ENCODE peak calls at places on chromosomes 11 and 22, in seven cellular contexts. K, Q, U, J, T, G and F are unnamed samples.

GRCh38 chr11:117440258-117440657 is 112.6 kb downstream of the CEP164 start:
- DNase-seq in U (no peak), J (no peak), T (no peak), K (no peak), G (no peak), Q (no peak), F (no peak)

GRCh38 chr11:14972581-14973490 is 685 bp upstream of the CALCA start:
- DNase-seq in U (no peak), K (no peak), G (no peak), T (no peak), Q (no peak), J (peak; percentile 22), F (peak; percentile 33)

GRCh38 chr22:36021649-36022048 is 7.0 kb downstream of the RBFOX2 start:
- DNase-seq in K (no peak), Q (no peak), G (no peak), T (no peak), U (no peak), J (no peak), F (no peak)

GRCh38 chr11:124551189-124551588 is 7.7 kb upstream of the OR8B12 start:
- DNase-seq in Q (no peak), G (no peak), K (no peak), J (peak; percentile 34), T (no peak), U (no peak), F (no peak)

GRCh38 chr22:35649026-35649553 is 844 bp downstream of the APOL6 start:
- DNase-seq in U (no peak), K (no peak), Q (no peak), J (no peak), G (no peak), T (no peak), F (peak; percentile 6)

GRCh38 chr11:61966673-61967176 is 709 bp downstream of the FTH1 start:
- DNase-seq in T (peak; percentile 58), J (peak; percentile 80), U (no peak), G (no peak), Q (peak; percentile 27), K (no peak), F (no peak)

GRCh38 chr11:43738600-43739409 is 58.3 kb downstream of the HSD17B12 start:
- DNase-seq in U (no peak), J (peak; percentile 83), K (peak; percentile 90), T (peak; percentile 80), G (no peak), Q (peak; percentile 75), F (no peak)

GRCh38 chr11:27020736-27021135 is 19.9 kb upstream of the BBOX1 start:
- DNase-seq in G (no peak), Q (no peak), J (no peak), K (no peak), U (no peak), T (no peak), F (no peak)

GRCh38 chr22:26610983-26611382 is 6.8 kb downstream of the CRYBB1 start:
- DNase-seq in T (no peak), Q (no peak), K (peak; percentile 22), U (no peak), G (no peak), J (no peak), F (no peak)

GRCh38 chr11:62464655-62465054 is 45.8 kb downstream of the SCGB1A1 start:
- DNase-seq in T (no peak), U (no peak), Q (no peak), G (no peak), J (no peak), K (no peak), F (no peak)

GRCh38 chr11:28228196-28228595 is 120.0 kb downstream of the METTL15 start:
- DNase-seq in Q (no peak), U (no peak), T (no peak), G (no peak), J (no peak), K (peak; percentile 68), F (no peak)

GRCh38 chr11:112524808-112525207 is 264.1 kb upstream of the PLET1 start:
- DNase-seq in U (no peak), G (no peak), T (peak; percentile 58), J (no peak), K (no peak), Q (no peak), F (no peak)

GRCh38 chr11:67539588-67539987 is 16.3 kb upstream of the CABP2 start:
- DNase-seq in T (no peak), J (no peak), U (no peak), Q (no peak), K (no peak), G (no peak), F (no peak)

GRCh38 chr11:75313457-75314272 is 37.8 kb downstream of the ARRB1 start:
- DNase-seq in Q (no peak), J (peak; percentile 65), U (no peak), G (no peak), K (peak; percentile 81), T (peak; percentile 96), F (no peak)

DNA sequence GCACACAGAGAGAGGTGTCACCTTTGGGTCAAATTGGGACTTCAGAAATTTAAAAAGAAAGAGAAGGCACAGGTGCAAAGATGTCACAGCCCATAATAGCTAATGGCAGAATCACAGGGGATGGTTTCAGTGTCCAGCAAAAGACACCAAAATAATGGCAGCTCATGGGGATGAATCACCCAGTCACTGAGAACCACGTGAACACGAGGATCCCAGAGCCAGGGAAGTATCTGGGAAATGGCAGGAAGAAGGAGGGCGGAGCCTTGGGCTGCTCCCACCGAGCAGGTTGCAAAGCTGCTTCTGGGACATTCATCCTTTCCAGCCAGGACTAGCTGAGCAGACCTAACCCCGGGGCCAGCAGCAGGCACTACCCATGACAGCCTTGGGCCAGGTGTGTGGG is 45.6 kb downstream of the TRMU start:
- DNase-seq in G (no peak), K (peak; percentile 10), T (no peak), Q (peak; percentile 11), J (no peak), U (no peak), F (no peak)
- H4K8ac ChIP-seq in G (no peak overlapping the region), K (no peak overlapping the region), T (no peak overlapping the region), Q (no peak overlapping the region), J (no peak overlapping the region), U (no peak overlapping the region), F (no peak overlapping the region)

DNA sequence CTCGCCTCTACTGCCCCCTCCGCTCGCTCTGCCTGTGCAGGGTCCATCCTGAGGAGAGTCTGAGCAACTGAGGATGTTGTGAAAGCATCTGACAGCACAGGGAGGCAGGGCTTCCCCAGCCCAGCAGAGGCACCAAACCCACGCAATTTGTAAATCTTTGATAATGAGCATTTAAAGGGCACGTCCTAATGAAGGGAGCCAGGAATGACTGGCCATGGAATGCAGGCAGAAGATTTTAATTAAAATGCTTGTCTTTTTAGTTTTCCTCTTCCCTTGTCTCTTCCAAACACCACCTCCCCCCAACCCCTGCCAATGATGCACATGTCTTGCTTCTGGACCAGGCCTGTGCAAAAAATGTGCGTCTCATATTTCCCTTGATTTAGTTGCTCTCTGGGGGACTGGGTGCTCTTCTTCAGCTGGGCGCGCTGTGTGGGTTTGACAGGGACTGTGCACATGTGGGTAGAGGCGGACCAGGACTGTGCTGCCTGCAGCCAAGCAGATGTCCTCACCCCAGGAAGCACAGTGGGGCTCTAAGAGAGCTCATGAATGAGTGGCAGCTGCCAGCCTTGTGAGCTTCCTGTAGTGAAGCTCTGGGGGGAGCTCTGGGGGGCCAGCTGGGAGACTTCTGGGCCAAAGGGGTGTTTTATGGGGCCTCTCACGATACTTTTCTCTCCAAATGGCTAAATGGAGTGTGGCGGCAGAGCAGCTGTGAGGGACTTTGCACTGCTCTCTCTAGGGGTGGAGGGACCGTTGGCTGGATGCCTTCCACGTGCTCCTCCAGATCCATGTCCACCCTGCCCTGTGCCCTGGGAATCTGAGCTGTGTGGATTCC is 273.5 kb downstream of the ST3GAL4 start:
- DNase-seq in U (no peak), J (peak; percentile 39), T (no peak), Q (no peak), G (no peak), K (peak; percentile 55), F (no peak)
- H3K4ac ChIP-seq in U (no peak overlapping the region), J (no peak overlapping the region), T (no peak overlapping the region), Q (no peak overlapping the region), G (no peak overlapping the region), K (no peak overlapping the region), F (no peak overlapping the region)

GRCh38 chr11:2357246-2357645 is 19.9 kb upstream of the CD81 start:
- DNase-seq in T (no peak), K (no peak), U (no peak), J (no peak), G (no peak), Q (no peak), F (no peak)
- H4K8ac ChIP-seq in T (no peak overlapping the region), K (no peak overlapping the region), U (no peak overlapping the region), J (no peak overlapping the region), G (no peak overlapping the region), Q (no peak overlapping the region), F (no peak overlapping the region)

DNA sequence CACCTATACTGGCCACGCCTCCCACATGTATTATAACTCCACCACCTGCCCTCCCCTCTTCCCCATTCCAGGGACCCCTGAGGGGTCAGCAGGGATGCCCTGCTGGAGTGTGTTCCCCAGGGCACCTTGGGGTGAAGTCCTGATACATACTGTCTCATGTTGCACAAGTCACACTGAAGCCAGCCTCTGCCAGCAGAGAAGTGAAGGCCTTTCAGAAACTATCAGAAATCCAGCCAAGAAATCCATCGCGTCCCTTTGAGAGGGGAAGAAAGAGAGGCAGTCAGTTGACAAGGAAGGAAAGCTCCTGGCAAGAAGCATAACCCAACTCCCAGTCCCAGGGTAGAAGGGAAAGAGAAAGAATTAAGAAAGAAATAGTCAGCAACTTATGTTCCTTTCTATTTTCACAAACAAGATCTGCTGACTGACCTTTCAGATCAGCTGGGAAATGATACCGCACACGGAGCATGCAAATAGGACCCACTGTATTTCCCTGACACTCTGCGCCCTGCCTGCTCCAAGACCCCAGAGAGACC is 45.2 kb downstream of the SC5D start:
- DNase-seq in U (no peak), G (no peak), T (no peak), J (no peak), K (no peak), Q (no peak), F (no peak)
- H3K4ac ChIP-seq in U (no peak overlapping the region), G (no peak overlapping the region), T (no peak overlapping the region), J (no peak overlapping the region), K (no peak overlapping the region), Q (no peak overlapping the region), F (no peak overlapping the region)

GRCh38 chr11:106222626-106223025 is 145.2 kb downstream of the AASDHPPT start:
- DNase-seq in K (no peak), J (peak; percentile 27), U (no peak), Q (no peak), G (no peak), T (no peak), F (no peak)
- H4K8ac ChIP-seq in K (no peak overlapping the region), J (no peak overlapping the region), U (no peak overlapping the region), Q (no peak overlapping the region), G (no peak overlapping the region), T (no peak overlapping the region), F (no peak overlapping the region)

GRCh38 chr11:45233804-45234170 is 52.4 kb downstream of the SYT13 start:
- DNase-seq in U (no peak), J (no peak), Q (no peak), T (no peak), G (no peak), K (no peak), F (no peak)
- H3K4ac ChIP-seq in U (no peak overlapping the region), J (no peak overlapping the region), Q (no peak overlapping the region), T (no peak overlapping the region), G (no peak overlapping the region), K (no peak overlapping the region), F (no peak overlapping the region)